ENCODE peak calls at places on chromosomes 13 and 19, in nine cellular contexts. One of them, this sample, is unnamed.

GRCh38 chr19:2428756-2429711 is 1.6 kb upstream of the TIMM13 start:
- DNase-seq in tibial artery: no peak
- DNase-seq in endodermal cell: peak; percentile 74
- DNase-seq in lung: no peak
- DNase-seq in astrocyte of the cerebellum: no peak
- DNase-seq in heart right ventricle: no peak
- DNase-seq in Peyer's patch: no peak
- DNase-seq in heart left ventricle: no peak
- DNase-seq in B cell: no peak
- DNase-seq in this sample: no peak

GRCh38 chr13:25977216-25977615 is 74.6 kb downstream of the SHISA2 start:
- DNase-seq in tibial artery: no peak
- DNase-seq in endodermal cell: peak; percentile 93
- DNase-seq in lung: no peak
- DNase-seq in astrocyte of the cerebellum: no peak
- DNase-seq in heart right ventricle: no peak
- DNase-seq in Peyer's patch: no peak
- DNase-seq in heart left ventricle: no peak
- DNase-seq in B cell: no peak
- DNase-seq in this sample: no peak

GRCh38 chr19:42121666-42122069 is 10.6 kb downstream of the POU2F2 start:
- DNase-seq in tibial artery: peak; percentile 81
- DNase-seq in endodermal cell: peak; percentile 66
- DNase-seq in lung: no peak
- DNase-seq in astrocyte of the cerebellum: no peak
- DNase-seq in heart right ventricle: peak; percentile 47
- DNase-seq in Peyer's patch: peak; percentile 88
- DNase-seq in heart left ventricle: peak; percentile 63
- DNase-seq in B cell: peak; percentile 84
- DNase-seq in this sample: no peak

GRCh38 chr19:29567366-29567915 is 38.6 kb upstream of the POP4 start:
- DNase-seq in tibial artery: peak; percentile 11
- DNase-seq in endodermal cell: no peak
- DNase-seq in lung: no peak
- DNase-seq in astrocyte of the cerebellum: no peak
- DNase-seq in heart right ventricle: no peak
- DNase-seq in Peyer's patch: no peak
- DNase-seq in heart left ventricle: no peak
- DNase-seq in B cell: no peak
- DNase-seq in this sample: no peak

GRCh38 chr19:4524808-4525562 is 6.7 kb upstream of the PLIN4 start:
- DNase-seq in tibial artery: no peak
- DNase-seq in endodermal cell: peak; percentile 92
- DNase-seq in lung: peak; percentile 44
- DNase-seq in astrocyte of the cerebellum: no peak
- DNase-seq in heart right ventricle: peak; percentile 49
- DNase-seq in Peyer's patch: peak; percentile 81
- DNase-seq in heart left ventricle: peak; percentile 43
- DNase-seq in B cell: peak; percentile 85
- DNase-seq in this sample: peak; percentile 80

GRCh38 chr19:55196803-55197202 is 12.5 kb downstream of the PTPRH start:
- DNase-seq in tibial artery: no peak
- DNase-seq in endodermal cell: no peak
- DNase-seq in lung: no peak
- DNase-seq in astrocyte of the cerebellum: no peak
- DNase-seq in heart right ventricle: no peak
- DNase-seq in Peyer's patch: no peak
- DNase-seq in heart left ventricle: no peak
- DNase-seq in B cell: no peak
- DNase-seq in this sample: no peak

GRCh38 chr13:59677966-59678814 is 485.5 kb downstream of the DIAPH3 start:
- DNase-seq in tibial artery: no peak
- DNase-seq in endodermal cell: no peak
- DNase-seq in lung: no peak
- DNase-seq in astrocyte of the cerebellum: peak; percentile 58
- DNase-seq in heart right ventricle: peak; percentile 38
- DNase-seq in Peyer's patch: no peak
- DNase-seq in heart left ventricle: peak; percentile 16
- DNase-seq in B cell: no peak
- DNase-seq in this sample: no peak

GRCh38 chr13:113861433-113862030 is 2.3 kb downstream of the GAS6 start:
- DNase-seq in tibial artery: peak; percentile 57
- DNase-seq in endodermal cell: peak; percentile 61
- DNase-seq in lung: no peak
- DNase-seq in astrocyte of the cerebellum: no peak
- DNase-seq in heart right ventricle: no peak
- DNase-seq in Peyer's patch: no peak
- DNase-seq in heart left ventricle: no peak
- DNase-seq in B cell: no peak
- DNase-seq in this sample: no peak

GRCh38 chr19:3981373-3981735 is 3.9 kb downstream of the EEF2 start:
- DNase-seq in tibial artery: no peak
- DNase-seq in endodermal cell: no peak
- DNase-seq in lung: no peak
- DNase-seq in astrocyte of the cerebellum: no peak
- DNase-seq in heart right ventricle: no peak
- DNase-seq in Peyer's patch: no peak
- DNase-seq in heart left ventricle: no peak
- DNase-seq in B cell: no peak
- DNase-seq in this sample: no peak

GRCh38 chr13:99528547-99528946 is 27.3 kb downstream of the TM9SF2 start:
- DNase-seq in tibial artery: no peak
- DNase-seq in endodermal cell: no peak
- DNase-seq in lung: no peak
- DNase-seq in astrocyte of the cerebellum: no peak
- DNase-seq in heart right ventricle: no peak
- DNase-seq in Peyer's patch: peak; percentile 60
- DNase-seq in heart left ventricle: no peak
- DNase-seq in B cell: peak; percentile 18
- DNase-seq in this sample: no peak

GRCh38 chr13:59823495-59823894 is 340.2 kb downstream of the DIAPH3 start:
- DNase-seq in tibial artery: no peak
- DNase-seq in endodermal cell: no peak
- DNase-seq in lung: no peak
- DNase-seq in astrocyte of the cerebellum: peak; percentile 1
- DNase-seq in heart right ventricle: no peak
- DNase-seq in Peyer's patch: no peak
- DNase-seq in heart left ventricle: no peak
- DNase-seq in B cell: no peak
- DNase-seq in this sample: no peak

GRCh38 chr19:11325544-11325943 is 13.9 kb downstream of the RAB3D start:
- DNase-seq in tibial artery: no peak
- DNase-seq in endodermal cell: no peak
- DNase-seq in lung: no peak
- DNase-seq in astrocyte of the cerebellum: no peak
- DNase-seq in heart right ventricle: no peak
- DNase-seq in Peyer's patch: no peak
- DNase-seq in heart left ventricle: no peak
- DNase-seq in B cell: no peak
- DNase-seq in this sample: no peak
- TF ChIP-seq CTCF in tibial artery: no peak
- TF ChIP-seq CTCF in endodermal cell: no peak
- TF ChIP-seq CTCF in lung: no peak
- TF ChIP-seq CTCF in astrocyte of the cerebellum: no peak
- TF ChIP-seq CTCF in heart right ventricle: no peak
- TF ChIP-seq CTCF in Peyer's patch: no peak
- TF ChIP-seq CTCF in heart left ventricle: no peak
- TF ChIP-seq CTCF in B cell: no peak
- TF ChIP-seq CTCF in this sample: no peak

GRCh38 chr19:12938536-12939291 is at the start of gene CALR:
- DNase-seq in tibial artery: peak; percentile 79
- DNase-seq in endodermal cell: no peak
- DNase-seq in lung: no peak
- DNase-seq in astrocyte of the cerebellum: no peak
- DNase-seq in heart right ventricle: no peak
- DNase-seq in Peyer's patch: peak; percentile 63
- DNase-seq in heart left ventricle: no peak
- DNase-seq in B cell: peak; percentile 29
- DNase-seq in this sample: no peak
- TF ChIP-seq CTCF in tibial artery: peak; percentile 24
- TF ChIP-seq CTCF in endodermal cell: peak; percentile 37
- TF ChIP-seq CTCF in lung: no peak
- TF ChIP-seq CTCF in astrocyte of the cerebellum: no peak
- TF ChIP-seq CTCF in heart right ventricle: no peak
- TF ChIP-seq CTCF in Peyer's patch: peak; percentile 48
- TF ChIP-seq CTCF in heart left ventricle: no peak
- TF ChIP-seq CTCF in B cell: peak; percentile 20
- TF ChIP-seq CTCF in this sample: no peak

GRCh38 chr13:107258599-107259187 is 690.8 kb upstream of the ARGLU1 start:
- DNase-seq in tibial artery: no peak
- DNase-seq in endodermal cell: no peak
- DNase-seq in lung: no peak
- DNase-seq in astrocyte of the cerebellum: no peak
- DNase-seq in heart right ventricle: no peak
- DNase-seq in Peyer's patch: no peak
- DNase-seq in heart left ventricle: no peak
- DNase-seq in B cell: no peak
- DNase-seq in this sample: no peak
- TF ChIP-seq CTCF in tibial artery: no peak
- TF ChIP-seq CTCF in endodermal cell: no peak
- TF ChIP-seq CTCF in lung: no peak
- TF ChIP-seq CTCF in astrocyte of the cerebellum: no peak
- TF ChIP-seq CTCF in heart right ventricle: no peak
- TF ChIP-seq CTCF in Peyer's patch: no peak
- TF ChIP-seq CTCF in heart left ventricle: no peak
- TF ChIP-seq CTCF in B cell: no peak
- TF ChIP-seq CTCF in this sample: no peak

GRCh38 chr19:48284891-48285290 is 15.0 kb downstream of the ZNF114 start:
- DNase-seq in tibial artery: no peak
- DNase-seq in endodermal cell: no peak
- DNase-seq in lung: no peak
- DNase-seq in astrocyte of the cerebellum: no peak
- DNase-seq in heart right ventricle: no peak
- DNase-seq in Peyer's patch: no peak
- DNase-seq in heart left ventricle: no peak
- DNase-seq in B cell: no peak
- DNase-seq in this sample: no peak

GRCh38 chr19:48290341-48290922 is 20.6 kb downstream of the ZNF114 start:
- DNase-seq in tibial artery: no peak
- DNase-seq in endodermal cell: peak; percentile 97
- DNase-seq in lung: no peak
- DNase-seq in astrocyte of the cerebellum: no peak
- DNase-seq in heart right ventricle: no peak
- DNase-seq in Peyer's patch: no peak
- DNase-seq in heart left ventricle: no peak
- DNase-seq in B cell: no peak
- DNase-seq in this sample: peak; percentile 64

GRCh38 chr19:48290923-48291700 is 21.2 kb downstream of the ZNF114 start:
- DNase-seq in tibial artery: peak; percentile 85
- DNase-seq in endodermal cell: peak; percentile 95
- DNase-seq in lung: peak; percentile 81
- DNase-seq in astrocyte of the cerebellum: peak; percentile 76
- DNase-seq in heart right ventricle: peak; percentile 77
- DNase-seq in Peyer's patch: peak; percentile 84
- DNase-seq in heart left ventricle: peak; percentile 80
- DNase-seq in B cell: peak; percentile 70
- DNase-seq in this sample: peak; percentile 90

GRCh38 chr19:48283908-48284307 is 14.0 kb downstream of the ZNF114 start:
- DNase-seq in tibial artery: no peak
- DNase-seq in endodermal cell: no peak
- DNase-seq in lung: no peak
- DNase-seq in astrocyte of the cerebellum: no peak
- DNase-seq in heart right ventricle: no peak
- DNase-seq in Peyer's patch: no peak
- DNase-seq in heart left ventricle: no peak
- DNase-seq in B cell: no peak
- DNase-seq in this sample: no peak

GRCh38 chr19:48287748-48288147 is 17.9 kb downstream of the ZNF114 start:
- DNase-seq in tibial artery: no peak
- DNase-seq in endodermal cell: no peak
- DNase-seq in lung: no peak
- DNase-seq in astrocyte of the cerebellum: no peak
- DNase-seq in heart right ventricle: no peak
- DNase-seq in Peyer's patch: no peak
- DNase-seq in heart left ventricle: no peak
- DNase-seq in B cell: no peak
- DNase-seq in this sample: no peak
- TF ChIP-seq CTCF in tibial artery: no peak
- TF ChIP-seq CTCF in endodermal cell: no peak
- TF ChIP-seq CTCF in lung: no peak
- TF ChIP-seq CTCF in astrocyte of the cerebellum: no peak
- TF ChIP-seq CTCF in heart right ventricle: no peak
- TF ChIP-seq CTCF in Peyer's patch: no peak
- TF ChIP-seq CTCF in heart left ventricle: no peak
- TF ChIP-seq CTCF in B cell: no peak
- TF ChIP-seq CTCF in this sample: no peak

GRCh38 chr19:17178291-17178690 is 36.9 kb upstream of the USE1 start:
- DNase-seq in tibial artery: no peak
- DNase-seq in endodermal cell: no peak
- DNase-seq in lung: no peak
- DNase-seq in astrocyte of the cerebellum: no peak
- DNase-seq in heart right ventricle: no peak
- DNase-seq in Peyer's patch: no peak
- DNase-seq in heart left ventricle: no peak
- DNase-seq in B cell: no peak
- DNase-seq in this sample: no peak

GRCh38 chr19:17170538-17171297 is 44.4 kb upstream of the USE1 start:
- DNase-seq in tibial artery: no peak
- DNase-seq in endodermal cell: no peak
- DNase-seq in lung: no peak
- DNase-seq in astrocyte of the cerebellum: no peak
- DNase-seq in heart right ventricle: no peak
- DNase-seq in Peyer's patch: no peak
- DNase-seq in heart left ventricle: no peak
- DNase-seq in B cell: peak; percentile 57
- DNase-seq in this sample: no peak

GRCh38 chr19:17171874-17172273 is 43.3 kb upstream of the USE1 start:
- DNase-seq in tibial artery: no peak
- DNase-seq in endodermal cell: no peak
- DNase-seq in lung: no peak
- DNase-seq in astrocyte of the cerebellum: no peak
- DNase-seq in heart right ventricle: no peak
- DNase-seq in Peyer's patch: no peak
- DNase-seq in heart left ventricle: no peak
- DNase-seq in B cell: no peak
- DNase-seq in this sample: no peak

DNA sequence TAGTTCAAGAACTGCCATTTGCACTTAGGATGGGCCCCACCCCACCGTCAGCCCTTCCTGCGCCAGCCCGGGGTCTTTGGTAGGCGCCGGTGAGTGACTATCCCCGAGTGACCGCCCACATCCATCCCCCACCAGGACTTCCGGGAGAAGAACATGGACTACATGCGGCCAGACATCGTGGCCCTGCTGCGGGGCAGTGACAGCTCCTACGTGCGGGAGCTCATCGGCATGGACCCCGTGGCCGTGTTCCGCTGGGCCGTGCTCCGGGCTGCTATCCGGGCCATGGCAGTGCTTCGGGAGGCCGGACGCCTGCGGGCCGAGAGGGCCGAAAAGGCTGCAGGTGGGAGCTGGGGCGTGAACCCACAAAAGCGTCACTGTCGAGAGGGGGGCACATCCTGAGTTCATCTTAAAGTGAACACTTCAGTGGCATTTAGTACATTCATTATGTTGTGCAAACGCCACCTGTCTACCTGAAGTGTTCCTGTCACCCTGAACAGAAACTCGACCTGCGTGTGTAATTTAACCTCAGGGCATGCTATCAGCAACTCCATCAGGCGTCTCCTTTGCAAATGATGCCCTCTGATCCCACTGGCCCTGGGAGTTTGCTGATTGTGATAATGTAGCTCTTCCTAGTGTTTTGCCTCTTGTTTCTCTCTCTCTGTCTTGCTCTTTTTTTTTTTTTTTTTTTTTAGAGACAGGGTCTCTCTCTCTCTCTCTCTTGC is 42.4 kb upstream of the USE1 start:
- DNase-seq in tibial artery: no peak
- DNase-seq in endodermal cell: no peak
- DNase-seq in lung: no peak
- DNase-seq in astrocyte of the cerebellum: no peak
- DNase-seq in heart right ventricle: no peak
- DNase-seq in Peyer's patch: no peak
- DNase-seq in heart left ventricle: no peak
- DNase-seq in B cell: no peak
- DNase-seq in this sample: no peak
- TF ChIP-seq CTCF in tibial artery: no peak
- TF ChIP-seq CTCF in endodermal cell: no peak
- TF ChIP-seq CTCF in lung: no peak
- TF ChIP-seq CTCF in astrocyte of the cerebellum: no peak
- TF ChIP-seq CTCF in heart right ventricle: no peak
- TF ChIP-seq CTCF in Peyer's patch: no peak
- TF ChIP-seq CTCF in heart left ventricle: no peak
- TF ChIP-seq CTCF in B cell: no peak
- TF ChIP-seq CTCF in this sample: no peak